ENCODE peak calls at places on chromosome 10, in nine cellular contexts. One of them, this sample, is unnamed.

GRCh38 chr10:9510626-9511025 is 1456.1 kb downstream of the GATA3 start:
- DNase-seq in HFF-Myc: no peak
- DNase-seq in AG10803: no peak
- DNase-seq in heart left ventricle: no peak
- DNase-seq in esophagus muscularis mucosa: no peak
- DNase-seq in transverse colon: no peak
- DNase-seq in left ventricle myocardium inferior: no peak
- DNase-seq in epithelial cell of esophagus: no peak
- DNase-seq in stomach: no peak
- DNase-seq in this sample: no peak

GRCh38 chr10:61733358-61733940 is 70.7 kb downstream of the CABCOCO1 start:
- DNase-seq in HFF-Myc: no peak
- DNase-seq in AG10803: peak; percentile 59
- DNase-seq in heart left ventricle: no peak
- DNase-seq in esophagus muscularis mucosa: no peak
- DNase-seq in transverse colon: no peak
- DNase-seq in left ventricle myocardium inferior: no peak
- DNase-seq in epithelial cell of esophagus: peak; percentile 58
- DNase-seq in stomach: no peak
- DNase-seq in this sample: peak; percentile 64

GRCh38 chr10:72201293-72201692 is 14.5 kb upstream of the ANAPC16 start:
- DNase-seq in HFF-Myc: no peak
- DNase-seq in AG10803: no peak
- DNase-seq in heart left ventricle: no peak
- DNase-seq in esophagus muscularis mucosa: no peak
- DNase-seq in transverse colon: no peak
- DNase-seq in left ventricle myocardium inferior: no peak
- DNase-seq in epithelial cell of esophagus: no peak
- DNase-seq in stomach: no peak
- DNase-seq in this sample: no peak

GRCh38 chr10:127945335-127945734 is 38.4 kb downstream of the PTPRE start:
- DNase-seq in HFF-Myc: peak; percentile 4
- DNase-seq in AG10803: peak; percentile 16
- DNase-seq in heart left ventricle: no peak
- DNase-seq in esophagus muscularis mucosa: no peak
- DNase-seq in transverse colon: peak; percentile 23
- DNase-seq in left ventricle myocardium inferior: no peak
- DNase-seq in epithelial cell of esophagus: peak; percentile 99
- DNase-seq in stomach: peak; percentile 41
- DNase-seq in this sample: peak; percentile 45

GRCh38 chr10:48670978-48671913 is 13.4 kb upstream of the WDFY4 start:
- DNase-seq in HFF-Myc: no peak
- DNase-seq in AG10803: no peak
- DNase-seq in heart left ventricle: no peak
- DNase-seq in esophagus muscularis mucosa: peak; percentile 81
- DNase-seq in transverse colon: peak; percentile 59
- DNase-seq in left ventricle myocardium inferior: no peak
- DNase-seq in epithelial cell of esophagus: no peak
- DNase-seq in stomach: no peak
- DNase-seq in this sample: no peak

GRCh38 chr10:68330852-68331454 is 911 bp upstream of the HNRNPH3 start:
- DNase-seq in HFF-Myc: no peak
- DNase-seq in AG10803: peak; percentile 20
- DNase-seq in heart left ventricle: peak; percentile 35
- DNase-seq in esophagus muscularis mucosa: no peak
- DNase-seq in transverse colon: peak; percentile 27
- DNase-seq in left ventricle myocardium inferior: peak; percentile 20
- DNase-seq in epithelial cell of esophagus: peak; percentile 15
- DNase-seq in stomach: no peak
- DNase-seq in this sample: no peak

GRCh38 chr10:69648461-69648860 is 18.4 kb downstream of the FAM241B start:
- DNase-seq in HFF-Myc: no peak
- DNase-seq in AG10803: no peak
- DNase-seq in heart left ventricle: no peak
- DNase-seq in esophagus muscularis mucosa: no peak
- DNase-seq in transverse colon: no peak
- DNase-seq in left ventricle myocardium inferior: no peak
- DNase-seq in epithelial cell of esophagus: no peak
- DNase-seq in stomach: no peak
- DNase-seq in this sample: no peak

GRCh38 chr10:71837085-71837827 is 13.8 kb downstream of the PSAP start:
- DNase-seq in HFF-Myc: no peak
- DNase-seq in AG10803: no peak
- DNase-seq in heart left ventricle: no peak
- DNase-seq in esophagus muscularis mucosa: no peak
- DNase-seq in transverse colon: no peak
- DNase-seq in left ventricle myocardium inferior: no peak
- DNase-seq in epithelial cell of esophagus: no peak
- DNase-seq in stomach: no peak
- DNase-seq in this sample: no peak

GRCh38 chr10:4046030-4046429 is 261.0 kb upstream of the KLF6 start:
- DNase-seq in HFF-Myc: no peak
- DNase-seq in AG10803: no peak
- DNase-seq in heart left ventricle: no peak
- DNase-seq in esophagus muscularis mucosa: no peak
- DNase-seq in transverse colon: no peak
- DNase-seq in left ventricle myocardium inferior: no peak
- DNase-seq in epithelial cell of esophagus: no peak
- DNase-seq in stomach: no peak
- DNase-seq in this sample: no peak

GRCh38 chr10:11245510-11245909 is 227.8 kb downstream of the CELF2 start:
- DNase-seq in HFF-Myc: no peak
- DNase-seq in AG10803: no peak
- DNase-seq in heart left ventricle: no peak
- DNase-seq in esophagus muscularis mucosa: no peak
- DNase-seq in transverse colon: no peak
- DNase-seq in left ventricle myocardium inferior: no peak
- DNase-seq in epithelial cell of esophagus: peak; percentile 30
- DNase-seq in stomach: no peak
- DNase-seq in this sample: no peak

GRCh38 chr10:119724630-119725549 is 960 bp upstream of the INPP5F start:
- DNase-seq in HFF-Myc: no peak
- DNase-seq in AG10803: peak; percentile 10
- DNase-seq in heart left ventricle: no peak
- DNase-seq in esophagus muscularis mucosa: no peak
- DNase-seq in transverse colon: no peak
- DNase-seq in left ventricle myocardium inferior: no peak
- DNase-seq in epithelial cell of esophagus: peak; percentile 33
- DNase-seq in stomach: no peak
- DNase-seq in this sample: peak; percentile 42

GRCh38 chr10:123558651-123559050 is 107.5 kb upstream of the GPR26 start:
- DNase-seq in HFF-Myc: no peak
- DNase-seq in AG10803: no peak
- DNase-seq in heart left ventricle: no peak
- DNase-seq in esophagus muscularis mucosa: no peak
- DNase-seq in transverse colon: no peak
- DNase-seq in left ventricle myocardium inferior: no peak
- DNase-seq in epithelial cell of esophagus: no peak
- DNase-seq in stomach: no peak
- DNase-seq in this sample: no peak

GRCh38 chr10:84395581-84395980 is 67.2 kb downstream of the CCSER2 start:
- DNase-seq in HFF-Myc: no peak
- DNase-seq in AG10803: no peak
- DNase-seq in heart left ventricle: no peak
- DNase-seq in esophagus muscularis mucosa: no peak
- DNase-seq in transverse colon: no peak
- DNase-seq in left ventricle myocardium inferior: no peak
- DNase-seq in epithelial cell of esophagus: no peak
- DNase-seq in stomach: no peak
- DNase-seq in this sample: no peak

GRCh38 chr10:29642996-29643395 is 8.2 kb upstream of the SVIL start:
- DNase-seq in HFF-Myc: no peak
- DNase-seq in AG10803: peak; percentile 49
- DNase-seq in heart left ventricle: peak; percentile 33
- DNase-seq in esophagus muscularis mucosa: no peak
- DNase-seq in transverse colon: no peak
- DNase-seq in left ventricle myocardium inferior: no peak
- DNase-seq in epithelial cell of esophagus: no peak
- DNase-seq in stomach: no peak
- DNase-seq in this sample: peak; percentile 84

GRCh38 chr10:120951288-120951687 is 100.1 kb downstream of the WDR11 start:
- DNase-seq in HFF-Myc: no peak
- DNase-seq in AG10803: no peak
- DNase-seq in heart left ventricle: no peak
- DNase-seq in esophagus muscularis mucosa: no peak
- DNase-seq in transverse colon: no peak
- DNase-seq in left ventricle myocardium inferior: no peak
- DNase-seq in epithelial cell of esophagus: no peak
- DNase-seq in stomach: no peak
- DNase-seq in this sample: no peak

GRCh38 chr10:50992972-50993766 is 81.1 kb upstream of the PRKG1 start:
- DNase-seq in HFF-Myc: no peak
- DNase-seq in AG10803: peak; percentile 98
- DNase-seq in heart left ventricle: peak; percentile 29
- DNase-seq in esophagus muscularis mucosa: no peak
- DNase-seq in transverse colon: no peak
- DNase-seq in left ventricle myocardium inferior: peak; percentile 36
- DNase-seq in epithelial cell of esophagus: no peak
- DNase-seq in stomach: no peak
- DNase-seq in this sample: no peak

GRCh38 chr10:44576715-44577191 is 191.9 kb upstream of the CXCL12 start:
- DNase-seq in HFF-Myc: no peak
- DNase-seq in AG10803: peak; percentile 92
- DNase-seq in heart left ventricle: no peak
- DNase-seq in esophagus muscularis mucosa: peak; percentile 86
- DNase-seq in transverse colon: no peak
- DNase-seq in left ventricle myocardium inferior: peak; percentile 46
- DNase-seq in epithelial cell of esophagus: no peak
- DNase-seq in stomach: no peak
- DNase-seq in this sample: peak; percentile 8

GRCh38 chr10:44042075-44042770 is 342.7 kb downstream of the CXCL12 start:
- DNase-seq in HFF-Myc: no peak
- DNase-seq in AG10803: no peak
- DNase-seq in heart left ventricle: no peak
- DNase-seq in esophagus muscularis mucosa: no peak
- DNase-seq in transverse colon: no peak
- DNase-seq in left ventricle myocardium inferior: no peak
- DNase-seq in epithelial cell of esophagus: no peak
- DNase-seq in stomach: no peak
- DNase-seq in this sample: no peak

GRCh38 chr10:8288600-8288999 is 234.1 kb downstream of the GATA3 start:
- DNase-seq in HFF-Myc: no peak
- DNase-seq in AG10803: no peak
- DNase-seq in heart left ventricle: no peak
- DNase-seq in esophagus muscularis mucosa: peak; percentile 53
- DNase-seq in transverse colon: no peak
- DNase-seq in left ventricle myocardium inferior: no peak
- DNase-seq in epithelial cell of esophagus: no peak
- DNase-seq in stomach: no peak
- DNase-seq in this sample: no peak
- TF ChIP-seq CTCF in HFF-Myc: no peak
- TF ChIP-seq CTCF in AG10803: no peak
- TF ChIP-seq CTCF in heart left ventricle: no peak
- TF ChIP-seq CTCF in esophagus muscularis mucosa: no peak
- TF ChIP-seq CTCF in transverse colon: no peak
- TF ChIP-seq CTCF in left ventricle myocardium inferior: no peak
- TF ChIP-seq CTCF in epithelial cell of esophagus: no peak
- TF ChIP-seq CTCF in stomach: no peak
- TF ChIP-seq CTCF in this sample: no peak

GRCh38 chr10:14383266-14383665 is 52.5 kb upstream of the FRMD4A start:
- DNase-seq in HFF-Myc: no peak
- DNase-seq in AG10803: peak; percentile 44
- DNase-seq in heart left ventricle: no peak
- DNase-seq in esophagus muscularis mucosa: no peak
- DNase-seq in transverse colon: no peak
- DNase-seq in left ventricle myocardium inferior: no peak
- DNase-seq in epithelial cell of esophagus: peak; percentile 15
- DNase-seq in stomach: no peak
- DNase-seq in this sample: peak; percentile 70

GRCh38 chr10:14382022-14382421 is 51.3 kb upstream of the FRMD4A start:
- DNase-seq in HFF-Myc: no peak
- DNase-seq in AG10803: no peak
- DNase-seq in heart left ventricle: no peak
- DNase-seq in esophagus muscularis mucosa: no peak
- DNase-seq in transverse colon: no peak
- DNase-seq in left ventricle myocardium inferior: no peak
- DNase-seq in epithelial cell of esophagus: no peak
- DNase-seq in stomach: no peak
- DNase-seq in this sample: peak; percentile 85

GRCh38 chr10:14381475-14381874 is 50.8 kb upstream of the FRMD4A start:
- DNase-seq in HFF-Myc: no peak
- DNase-seq in AG10803: no peak
- DNase-seq in heart left ventricle: no peak
- DNase-seq in esophagus muscularis mucosa: no peak
- DNase-seq in transverse colon: no peak
- DNase-seq in left ventricle myocardium inferior: no peak
- DNase-seq in epithelial cell of esophagus: no peak
- DNase-seq in stomach: no peak
- DNase-seq in this sample: no peak

GRCh38 chr10:14384096-14384730 is 53.5 kb upstream of the FRMD4A start:
- DNase-seq in HFF-Myc: no peak
- DNase-seq in AG10803: peak; percentile 85
- DNase-seq in heart left ventricle: no peak
- DNase-seq in esophagus muscularis mucosa: no peak
- DNase-seq in transverse colon: no peak
- DNase-seq in left ventricle myocardium inferior: no peak
- DNase-seq in epithelial cell of esophagus: no peak
- DNase-seq in stomach: no peak
- DNase-seq in this sample: no peak

DNA sequence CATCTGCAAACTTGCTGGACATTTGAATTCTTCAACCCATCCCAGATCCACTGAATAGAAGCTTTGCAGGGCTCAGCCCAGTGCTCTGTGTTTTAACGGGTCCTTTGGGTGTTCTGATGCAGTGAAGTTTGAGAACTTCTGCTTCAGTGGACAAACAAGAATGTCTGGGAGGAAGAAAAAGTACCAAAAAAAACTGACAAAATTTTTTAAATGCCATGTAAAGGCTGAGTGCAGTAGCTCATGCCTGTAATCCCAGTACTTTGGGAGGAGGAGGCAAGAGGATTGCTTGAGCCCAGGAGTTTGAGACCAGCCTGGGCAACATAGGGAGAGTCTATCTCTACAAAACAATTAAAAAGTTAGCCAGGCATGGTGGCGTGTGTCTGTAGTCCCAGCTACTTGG is 51.8 kb upstream of the FRMD4A start:
- DNase-seq in HFF-Myc: no peak
- DNase-seq in AG10803: no peak
- DNase-seq in heart left ventricle: no peak
- DNase-seq in esophagus muscularis mucosa: no peak
- DNase-seq in transverse colon: no peak
- DNase-seq in left ventricle myocardium inferior: no peak
- DNase-seq in epithelial cell of esophagus: no peak
- DNase-seq in stomach: no peak
- DNase-seq in this sample: no peak
- H3K4me3 ChIP-seq in HFF-Myc: no peak overlapping the region
- H3K4me3 ChIP-seq in AG10803: no peak overlapping the region
- H3K4me3 ChIP-seq in heart left ventricle: no peak overlapping the region
- H3K4me3 ChIP-seq in esophagus muscularis mucosa: no peak overlapping the region
- H3K4me3 ChIP-seq in transverse colon: no peak overlapping the region
- H3K4me3 ChIP-seq in left ventricle myocardium inferior: no peak overlapping the region
- H3K4me3 ChIP-seq in epithelial cell of esophagus: no peak overlapping the region
- H3K4me3 ChIP-seq in stomach: no peak overlapping the region
- H3K4me3 ChIP-seq in this sample: no peak overlapping the region

GRCh38 chr10:35574924-35575352 is 30.2 kb upstream of the GJD4 start:
- DNase-seq in HFF-Myc: peak; percentile 5
- DNase-seq in AG10803: peak; percentile 74
- DNase-seq in heart left ventricle: no peak
- DNase-seq in esophagus muscularis mucosa: no peak
- DNase-seq in transverse colon: no peak
- DNase-seq in left ventricle myocardium inferior: no peak
- DNase-seq in epithelial cell of esophagus: no peak
- DNase-seq in stomach: no peak
- DNase-seq in this sample: peak; percentile 96
- TF ChIP-seq CTCF in HFF-Myc: peak; percentile 46
- TF ChIP-seq CTCF in AG10803: peak; percentile 41
- TF ChIP-seq CTCF in heart left ventricle: no peak
- TF ChIP-seq CTCF in esophagus muscularis mucosa: no peak
- TF ChIP-seq CTCF in transverse colon: no peak
- TF ChIP-seq CTCF in left ventricle myocardium inferior: no peak
- TF ChIP-seq CTCF in epithelial cell of esophagus: no peak
- TF ChIP-seq CTCF in stomach: no peak
- TF ChIP-seq CTCF in this sample: peak; percentile 58

GRCh38 chr10:7789390-7789789 is 1.4 kb downstream of the ATP5F1C start:
- DNase-seq in HFF-Myc: no peak
- DNase-seq in AG10803: peak; percentile 12
- DNase-seq in heart left ventricle: peak; percentile 65
- DNase-seq in esophagus muscularis mucosa: no peak
- DNase-seq in transverse colon: no peak
- DNase-seq in left ventricle myocardium inferior: peak; percentile 49
- DNase-seq in epithelial cell of esophagus: peak; percentile 24
- DNase-seq in stomach: no peak
- DNase-seq in this sample: peak; percentile 16
- H3K4me3 ChIP-seq in HFF-Myc: peak overlapping the region; percentile 95
- H3K4me3 ChIP-seq in AG10803: peak overlapping the region; percentile 99
- H3K4me3 ChIP-seq in heart left ventricle: peak overlapping the region; percentile 92
- H3K4me3 ChIP-seq in esophagus muscularis mucosa: peak overlapping the region; percentile 94
- H3K4me3 ChIP-seq in transverse colon: peak overlapping the region; percentile 81
- H3K4me3 ChIP-seq in left ventricle myocardium inferior: peak overlapping the region; percentile 94
- H3K4me3 ChIP-seq in epithelial cell of esophagus: peak overlapping the region; percentile 88
- H3K4me3 ChIP-seq in stomach: peak overlapping the region; percentile 93
- H3K4me3 ChIP-seq in this sample: peak overlapping the region; percentile 99

This sample was measured in astrocyte of the spinal cord.